ENCODE peak calls at places on chromosomes 2 and 18, in seven cellular contexts. E is mesenchymal stem cell, N is H9, W is IMR-90, R is neuronal stem cell, J is trophoblast cell, Z is H1. T is an unnamed sample.

GRCh38 chr2:225468131-225468530 is 68.6 kb downstream of the NYAP2 start:
- DNase-seq in R (no peak), J (peak; percentile 52), W (peak; percentile 4), E (no peak), Z (no peak), N (no peak), T (no peak)

GRCh38 chr2:56580242-56580641 is 396.5 kb downstream of the CCDC85A start:
- DNase-seq in W (peak; percentile 19), N (no peak), J (peak; percentile 73), E (peak; percentile 39), R (no peak), Z (no peak), T (no peak)

GRCh38 chr2:11030909-11031308 is 119.2 kb downstream of the KCNF1 start:
- DNase-seq in Z (no peak), J (no peak), E (no peak), W (no peak), N (no peak), R (no peak), T (no peak)

GRCh38 chr2:158488442-158489216 is 31.9 kb downstream of the PKP4 start:
- DNase-seq in N (no peak), E (no peak), W (no peak), Z (no peak), R (no peak), J (no peak), T (no peak)

GRCh38 chr2:3300224-3300623 is 77.4 kb downstream of the EIPR1 start:
- DNase-seq in W (no peak), Z (no peak), R (no peak), E (no peak), J (no peak), N (no peak), T (no peak)

GRCh38 chr2:100752628-100753333 is 67.2 kb upstream of the NPAS2 start:
- DNase-seq in W (peak; percentile 85), Z (no peak), N (no peak), R (no peak), E (peak; percentile 84), J (peak; percentile 88), T (no peak)

GRCh38 chr18:12321331-12321730 is 13.3 kb downstream of the TUBB6 start:
- DNase-seq in Z (no peak), W (no peak), E (no peak), N (no peak), R (no peak), J (no peak), T (no peak)

GRCh38 chr2:224083631-224084030 is 44.5 kb upstream of the SERPINE2 start:
- DNase-seq in J (no peak), N (no peak), Z (no peak), E (peak; percentile 8), R (no peak), W (no peak), T (no peak)

GRCh38 chr2:65691816-65692215 is 259.4 kb upstream of the SPRED2 start:
- DNase-seq in Z (no peak), J (peak; percentile 93), E (no peak), R (no peak), N (no peak), W (no peak), T (no peak)

GRCh38 chr2:230877737-230878598 is 13.2 kb downstream of the ITM2C start:
- DNase-seq in E (no peak), R (no peak), J (no peak), N (peak; percentile 20), Z (no peak), W (no peak), T (no peak)

GRCh38 chr2:20657522-20658235 is 6.8 kb upstream of the HS1BP3 start:
- DNase-seq in W (no peak), J (no peak), Z (no peak), E (no peak), N (no peak), R (no peak), T (no peak)

GRCh38 chr2:111155610-111156009 is 34.9 kb downstream of the BCL2L11 start:
- DNase-seq in W (peak; percentile 12), Z (no peak), J (no peak), N (no peak), R (no peak), E (no peak), T (no peak)

GRCh38 chr2:240785424-240786335 is 34.3 kb downstream of the KIF1A start:
- DNase-seq in W (no peak), N (no peak), E (no peak), R (no peak), J (no peak), Z (no peak), T (no peak)

GRCh38 chr2:217804786-217805678 is 197.8 kb downstream of the TNS1 start:
- DNase-seq in E (peak; percentile 22), Z (no peak), N (no peak), R (no peak), J (no peak), W (no peak), T (peak; percentile 43)

GRCh38 chr2:237600205-237600846 is 9.8 kb upstream of the RAB17 start:
- DNase-seq in Z (no peak), W (peak; percentile 71), E (no peak), N (peak; percentile 28), J (no peak), R (no peak), T (no peak)

GRCh38 chr2:40511661-40512213 is 59.8 kb upstream of the SLC8A1 start:
- DNase-seq in N (no peak), Z (no peak), R (no peak), J (peak; percentile 37), W (peak; percentile 80), E (peak; percentile 48), T (peak; percentile 5)

DNA sequence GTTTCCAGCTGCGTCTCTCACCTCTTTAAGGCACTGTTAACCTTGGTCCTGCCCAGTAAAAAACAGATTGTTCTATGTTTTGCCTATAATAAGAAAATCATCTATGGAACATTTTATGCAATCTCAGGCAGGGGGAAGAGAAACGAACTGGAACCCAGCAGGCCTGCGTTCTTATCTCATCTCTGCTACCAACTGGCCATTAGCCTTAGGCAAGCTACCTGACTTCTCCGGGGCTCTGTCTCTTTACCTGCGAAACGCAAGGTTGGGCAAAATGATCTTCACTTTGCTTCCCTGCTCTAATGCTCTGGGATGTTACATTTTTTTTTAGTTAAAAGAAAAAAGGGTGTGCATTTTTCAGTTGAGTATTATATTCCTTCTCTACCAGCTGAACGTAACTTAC is 70.5 kb upstream of the WIPF1 start:
- DNase-seq in R (no peak), E (no peak), W (no peak), J (peak; percentile 54), N (no peak), Z (no peak), T (no peak)
- H3K4ac ChIP-seq in R (no peak overlapping the region), E (no peak overlapping the region), W (no peak overlapping the region), J (no peak overlapping the region), N (no peak overlapping the region), Z (no peak overlapping the region), T (no peak overlapping the region)

DNA sequence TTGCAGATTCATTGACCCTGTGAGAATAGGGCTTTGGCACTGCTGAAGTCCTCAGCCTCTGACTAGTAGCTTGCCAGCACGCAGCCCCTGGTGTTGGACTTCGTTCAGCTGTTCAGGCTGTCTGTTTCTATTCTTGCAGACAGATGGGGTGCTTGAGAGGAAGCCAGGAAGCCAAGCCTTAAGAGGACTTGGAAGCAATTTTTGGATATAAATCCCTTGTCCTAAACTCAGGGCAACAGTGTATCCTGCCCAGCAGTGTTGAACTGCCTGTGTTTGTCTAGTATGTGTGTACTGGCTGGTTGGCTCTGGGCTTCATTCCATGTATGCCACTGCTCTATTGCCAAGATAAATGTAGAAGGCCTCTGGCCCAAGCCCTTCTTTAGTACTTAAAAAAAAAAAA is 108.6 kb downstream of the COMMD1 start:
- DNase-seq in N (no peak), W (peak; percentile 70), Z (no peak), J (no peak), R (no peak), E (peak; percentile 59), T (peak; percentile 42)
- H4K8ac ChIP-seq in N (no peak overlapping the region), W (no peak overlapping the region), Z (no peak overlapping the region), J (no peak overlapping the region), R (no peak overlapping the region), E (no peak overlapping the region), T (no peak overlapping the region)

GRCh38 chr2:66827851-66828250 is 392.9 kb downstream of the MEIS1 start:
- DNase-seq in R (no peak), Z (no peak), E (no peak), N (no peak), J (peak; percentile 71), W (no peak), T (peak; percentile 56)

GRCh38 chr2:66828876-66829275 is 394.0 kb downstream of the MEIS1 start:
- DNase-seq in E (no peak), R (no peak), W (no peak), Z (no peak), J (no peak), N (no peak), T (no peak)

GRCh38 chr2:66834859-66835258 is 399.9 kb downstream of the MEIS1 start:
- DNase-seq in J (no peak), R (no peak), Z (no peak), N (no peak), E (no peak), W (no peak), T (no peak)

GRCh38 chr2:66833036-66833435 is 398.1 kb downstream of the MEIS1 start:
- DNase-seq in R (no peak), J (no peak), W (peak; percentile 43), N (no peak), E (no peak), Z (no peak), T (no peak)

DNA sequence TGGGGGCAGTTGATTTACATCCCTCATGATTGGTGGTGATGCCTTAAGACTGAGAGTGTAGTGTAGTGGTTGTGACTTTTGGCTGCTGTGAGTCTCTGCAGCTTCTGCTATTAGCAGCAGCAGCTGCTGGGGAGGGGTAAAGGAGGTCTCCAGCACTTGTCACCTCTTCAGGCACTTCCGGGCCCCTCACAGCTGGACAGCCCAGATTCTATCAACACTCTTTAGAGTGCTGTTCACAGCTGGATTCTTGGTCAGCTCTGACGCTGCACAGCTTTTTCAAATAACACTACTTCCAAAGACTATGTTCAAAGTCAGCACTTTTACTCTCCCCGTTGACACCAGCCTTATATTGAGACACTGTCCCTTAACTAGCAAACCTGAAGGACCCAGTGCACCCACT is 396.0 kb downstream of the MEIS1 start:
- DNase-seq in R (no peak), Z (no peak), J (no peak), E (no peak), W (no peak), N (no peak), T (peak; percentile 77)
- H3K4ac ChIP-seq in R (no peak overlapping the region), Z (no peak overlapping the region), J (no peak overlapping the region), E (no peak overlapping the region), W (peak overlapping the region; percentile 4), N (no peak overlapping the region), T (no peak overlapping the region)

GRCh38 chr2:181399046-181399445 is 58.1 kb upstream of the ITGA4 start:
- DNase-seq in N (no peak), R (no peak), W (no peak), E (no peak), J (no peak), Z (no peak), T (no peak)

GRCh38 chr2:181396575-181397062 is 60.6 kb upstream of the ITGA4 start:
- DNase-seq in Z (no peak), W (no peak), N (no peak), J (peak; percentile 69), E (peak; percentile 55), R (no peak), T (no peak)

GRCh38 chr2:181397331-181397730 is 59.9 kb upstream of the ITGA4 start:
- DNase-seq in N (no peak), R (no peak), Z (no peak), W (no peak), J (peak; percentile 41), E (no peak), T (no peak)

GRCh38 chr2:181395871-181396574 is 61.2 kb upstream of the ITGA4 start:
- DNase-seq in R (no peak), Z (no peak), J (no peak), E (no peak), N (no peak), W (no peak), T (no peak)

GRCh38 chr2:181398000-181398399 is 59.2 kb upstream of the ITGA4 start:
- DNase-seq in R (no peak), J (peak; percentile 10), Z (no peak), E (no peak), W (no peak), N (no peak), T (no peak)
- H4K8ac ChIP-seq in R (no peak overlapping the region), J (no peak overlapping the region), Z (no peak overlapping the region), E (no peak overlapping the region), W (no peak overlapping the region), N (no peak overlapping the region), T (no peak overlapping the region)

T was measured in mesendoderm.